ENCODE peak calls at places on chromosome 15, in nine cellular contexts. D is Daoy; E is Panc1; R is activated CD4-positive, alpha-beta T cell treated with anti-CD3 and anti-CD28 coated beads for 24 hours; F is nephron progenitor cell; V is CD8-positive, alpha-beta T cell; Y is iPS DF 6.9; U is NCI-H460; O is choroid plexus epithelial cell. K is an unnamed sample.

GRCh38 chr15:74122403-74123130 is 7.8 kb upstream of the ISLR2 start:
- DNase-seq in F (no peak), E (no peak), D (no peak), R (no peak), U (no peak), V (no peak), O (no peak), Y (no peak), K (no peak)

GRCh38 chr15:62848631-62849050 is 193.9 kb upstream of the TPM1 start:
- DNase-seq in D (peak), R (no peak), V (no peak), Y (no peak), F (no peak), U (no peak), E (no peak), O (peak), K (peak)

GRCh38 chr15:57079446-57079845 is 161.0 kb downstream of the TCF12 start:
- DNase-seq in E (no peak), Y (no peak), U (no peak), F (no peak), D (no peak), R (no peak), O (peak), V (no peak), K (no peak)

GRCh38 chr15:70345251-70346019 is 247.7 kb upstream of the TLE3 start:
- DNase-seq in E (no peak), R (no peak), O (no peak), F (no peak), U (no peak), V (no peak), D (no peak), Y (no peak), K (no peak)

GRCh38 chr15:62549345-62549970 is 384.4 kb upstream of the C2CD4B start:
- DNase-seq in V (no peak), D (peak), R (peak), Y (no peak), F (peak), E (peak), U (peak), O (peak), K (no peak)

GRCh38 chr15:74995779-74996765 is 709 bp downstream of the SCAMP5 start:
- DNase-seq in O (no peak), U (no peak), V (no peak), F (peak), Y (peak), R (no peak), D (peak), E (no peak), K (no peak)

GRCh38 chr15:65339926-65340325 is 35.4 kb downstream of the RNU5B-1 start:
- DNase-seq in E (no peak), D (no peak), V (no peak), Y (no peak), U (no peak), R (no peak), F (peak), O (no peak), K (no peak)

GRCh38 chr15:50353251-50353998 is 1.6 kb downstream of the GABPB1 start:
- DNase-seq in R (no peak), E (no peak), U (no peak), D (peak), F (no peak), V (peak), Y (no peak), O (peak), K (no peak)

GRCh38 chr15:58299311-58299850 is 132.4 kb upstream of the LIPC start:
- DNase-seq in E (no peak), R (no peak), O (peak), U (no peak), Y (no peak), F (no peak), D (no peak), V (no peak), K (no peak)

GRCh38 chr15:63006032-63006878 is 36.3 kb upstream of the TPM1 start:
- DNase-seq in D (no peak), F (no peak), O (no peak), U (no peak), V (no peak), Y (no peak), E (no peak), R (no peak), K (no peak)

GRCh38 chr15:31925541-31925940 is 104.8 kb upstream of the CHRNA7 start:
- DNase-seq in U (no peak), R (no peak), F (no peak), E (no peak), Y (no peak), O (no peak), D (no peak), V (no peak), K (no peak)

GRCh38 chr15:59203572-59203971 is 3.1 kb upstream of the LDHAL6B start:
- DNase-seq in O (no peak), R (no peak), Y (no peak), U (no peak), F (no peak), E (no peak), D (no peak), V (no peak), K (no peak)

GRCh38 chr15:62241135-62241770 is 76.2 kb upstream of the C2CD4B start:
- DNase-seq in Y (peak), O (no peak), E (no peak), R (no peak), V (no peak), U (peak), D (peak), F (peak), K (peak)

GRCh38 chr15:85722789-85723188 is 71.9 kb downstream of the KLHL25 start:
- DNase-seq in O (no peak), E (no peak), R (no peak), F (no peak), D (no peak), U (no peak), V (no peak), Y (no peak), K (no peak)

GRCh38 chr15:37536967-37537624 is 397.3 kb upstream of the TMCO5A start:
- DNase-seq in U (no peak), V (no peak), E (no peak), F (no peak), R (no peak), Y (no peak), O (no peak), D (no peak), K (no peak)

GRCh38 chr15:90915808-90916440 is 12.8 kb downstream of the MAN2A2 start:
- DNase-seq in F (no peak), O (peak), Y (no peak), U (no peak), E (no peak), V (no peak), D (no peak), R (no peak), K (no peak)

GRCh38 chr15:72174551-72175165 is 22.9 kb downstream of the GRAMD2A start:
- DNase-seq in U (no peak), E (no peak), V (no peak), D (no peak), Y (no peak), F (no peak), O (no peak), R (no peak), K (no peak)

GRCh38 chr15:75760689-75761435 is 48.2 kb upstream of the CSPG4 start:
- DNase-seq in Y (no peak), D (no peak), U (no peak), O (no peak), F (no peak), E (no peak), R (no peak), V (no peak), K (no peak)

GRCh38 chr15:29102911-29103824 is 166.5 kb downstream of the NSMCE3 start:
- DNase-seq in E (no peak), U (no peak), Y (no peak), F (no peak), R (no peak), O (no peak), V (peak), D (no peak), K (no peak)

GRCh38 chr15:66842710-66843441 is 140.8 kb downstream of the SMAD6 start:
- DNase-seq in O (peak), D (peak), Y (no peak), F (peak), E (no peak), V (no peak), U (peak), R (no peak), K (peak)